ENCODE peak calls at places on chromosomes 12 and 14, in seven cellular contexts. T is uterus; G is right cardiac atrium; C is heart right ventricle; F is effector memory CD4-positive, alpha-beta T cell; U is right atrium auricular region; W is pancreas. X is an unnamed sample.

GRCh38 chr12:120684523-120684932 is 2.4 kb upstream of the MLEC start:
- DNase-seq in C (no peak), F (no peak), U (no peak), T (no peak), G (no peak), W (no peak), X (no peak)

GRCh38 chr12:124395284-124395752 is 100.4 kb downstream of the RFLNA start:
- DNase-seq in G (peak), F (no peak), W (no peak), T (no peak), C (no peak), U (no peak), X (no peak)

GRCh38 chr14:63573579-63573978 is 30.4 kb upstream of the PPP2R5E start:
- DNase-seq in C (no peak), F (no peak), U (no peak), G (no peak), W (no peak), T (no peak), X (no peak)

GRCh38 chr14:57189070-57189469 is 79.6 kb downstream of the EXOC5 start:
- DNase-seq in W (no peak), G (no peak), U (no peak), C (no peak), F (no peak), T (no peak), X (no peak)

GRCh38 chr12:68619541-68619940 is 8.8 kb downstream of the RAP1B start:
- DNase-seq in W (no peak), F (no peak), U (no peak), G (no peak), C (no peak), T (no peak), X (no peak)

GRCh38 chr14:102541771-102542170 is 32.2 kb upstream of the ANKRD9 start:
- DNase-seq in F (no peak), C (no peak), U (no peak), W (no peak), G (no peak), T (no peak), X (no peak)

GRCh38 chr14:58430156-58430555 is 2.6 kb downstream of the KIAA0586 start:
- DNase-seq in T (no peak), G (no peak), C (no peak), F (no peak), W (no peak), U (no peak), X (no peak)

GRCh38 chr12:77064891-77065360 is 443 bp downstream of the E2F7 start:
- DNase-seq in G (peak), F (no peak), C (no peak), T (no peak), W (peak), U (no peak), X (no peak)

GRCh38 chr12:47557401-47557800 is 148.4 kb downstream of the RPAP3 start:
- DNase-seq in F (no peak), C (no peak), T (no peak), G (no peak), U (no peak), W (no peak), X (no peak)

GRCh38 chr14:24613241-24613640 is 3.8 kb upstream of the GZMH start:
- DNase-seq in G (no peak), U (no peak), F (no peak), T (no peak), W (no peak), C (no peak), X (no peak)

GRCh38 chr12:27841392-27841882 is 61.4 kb upstream of the MANSC4 start:
- DNase-seq in U (no peak), C (no peak), W (no peak), T (no peak), F (no peak), G (no peak), X (no peak)

GRCh38 chr14:39446131-39446744 is 14.0 kb upstream of the FBXO33 start:
- DNase-seq in W (no peak), G (no peak), C (no peak), U (no peak), T (no peak), F (no peak), X (no peak)

GRCh38 chr14:76104802-76105355 is 46.8 kb upstream of the GPATCH2L start:
- DNase-seq in T (no peak), G (no peak), U (no peak), F (no peak), W (no peak), C (no peak), X (no peak)

GRCh38 chr12:47079894-47080724 is at the start of gene AMIGO2:
- DNase-seq in C (peak), F (peak), G (peak), U (peak), T (peak), W (peak), X (peak)

GRCh38 chr12:75784591-75784990 is 247.0 kb downstream of the PHLDA1 start:
- DNase-seq in T (no peak), F (no peak), U (no peak), W (peak), G (peak), C (peak), X (no peak)

GRCh38 chr12:121964813-121965643 is 46.6 kb downstream of the CFAP251 start:
- DNase-seq in W (no peak), T (no peak), U (no peak), F (no peak), G (no peak), C (no peak), X (no peak)

GRCh38 chr14:74503256-74503972 is 9.8 kb downstream of the ISCA2 start:
- DNase-seq in W (no peak), F (no peak), U (no peak), T (peak), C (no peak), G (peak), X (no peak)

GRCh38 chr14:66076166-66076565 is 410.0 kb upstream of the CCDC196 start:
- DNase-seq in F (no peak), C (no peak), G (no peak), U (no peak), T (no peak), W (no peak), X (no peak)

GRCh38 chr14:76767681-76768055 is 6.4 kb downstream of the VASH1 start:
- DNase-seq in W (no peak), G (no peak), U (peak), T (peak), F (no peak), C (no peak), X (peak)

GRCh38 chr12:91113621-91114020 is 2.3 kb upstream of the LUM start:
- DNase-seq in G (no peak), T (no peak), F (no peak), W (no peak), C (no peak), U (no peak), X (no peak)

GRCh38 chr12:49537709-49538601 is 875 bp upstream of the KCNH3 start:
- DNase-seq in G (no peak), U (no peak), F (no peak), C (no peak), W (peak), T (no peak), X (peak)

GRCh38 chr12:92561543-92561899 is 141.3 kb upstream of the PLEKHG7 start:
- DNase-seq in F (no peak), G (no peak), U (peak), C (peak), T (no peak), W (no peak), X (no peak)

GRCh38 chr14:53273671-53274072 is 120.5 kb upstream of the DDHD1 start:
- DNase-seq in F (no peak), W (no peak), U (no peak), T (peak), G (peak), C (peak), X (no peak)

GRCh38 chr12:27667540-27667939 is 28.7 kb upstream of the REP15 start:
- DNase-seq in W (no peak), G (no peak), T (no peak), F (no peak), C (no peak), U (no peak), X (peak)

GRCh38 chr12:68435238-68435637 is 103.1 kb upstream of the MDM1 start:
- DNase-seq in G (no peak), C (no peak), W (no peak), U (no peak), T (no peak), F (no peak), X (no peak)

GRCh38 chr14:81686512-81686911 is 152.9 kb upstream of the SEL1L start:
- DNase-seq in F (no peak), C (no peak), T (no peak), W (no peak), G (no peak), U (no peak), X (no peak)

GRCh38 chr12:80504389-80505153 is 60.5 kb downstream of the PTPRQ start:
- DNase-seq in G (no peak), T (no peak), U (no peak), C (no peak), W (no peak), F (no peak), X (no peak)

GRCh38 chr14:85752179-85752578 is 222.2 kb downstream of the FLRT2 start:
- DNase-seq in F (no peak), G (no peak), W (no peak), U (no peak), C (no peak), T (no peak), X (no peak)

GRCh38 chr14:89402363-89402762 is 14.7 kb downstream of the FOXN3 start:
- DNase-seq in G (no peak), C (no peak), F (no peak), U (no peak), T (no peak), W (no peak), X (no peak)

GRCh38 chr12:116726749-116727148 is 11.1 kb downstream of the SPRING1 start:
- DNase-seq in F (no peak), G (no peak), C (no peak), W (no peak), T (no peak), U (no peak), X (no peak)

GRCh38 chr14:97177016-97177415 is 379.8 kb downstream of the VRK1 start:
- DNase-seq in F (no peak), U (no peak), G (no peak), C (no peak), T (no peak), W (no peak), X (no peak)

DNA sequence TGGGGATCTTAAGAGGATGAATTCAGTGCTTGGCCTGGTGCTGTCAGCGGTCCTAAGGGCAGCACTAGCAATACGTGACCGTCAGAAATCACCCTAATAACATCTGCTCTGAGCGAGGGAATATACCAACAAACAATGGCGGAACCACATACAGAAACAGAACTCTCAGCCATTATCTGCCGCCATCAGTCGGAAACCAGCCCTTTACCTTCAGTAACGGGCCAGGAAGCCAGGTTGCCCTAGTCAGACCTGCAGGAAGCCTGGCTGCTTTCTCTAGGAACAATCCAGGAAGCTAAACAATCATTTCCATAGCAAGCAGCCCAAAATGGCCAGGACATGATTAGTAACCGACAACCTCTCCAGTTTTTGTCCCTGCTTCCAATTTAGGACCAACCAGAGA is 5.6 kb downstream of the CDCA4 start:
- DNase-seq in T (no peak), U (no peak), W (no peak), F (peak), G (no peak), C (no peak), X (no peak)
- H3K27ac ChIP-seq in T (no peak), U (no peak), W (no peak), F (peak), G (no peak), C (no peak), X (no peak)

GRCh38 chr12:93880853-93881522 is 203.8 kb downstream of the CRADD start:
- DNase-seq in C (no peak), T (no peak), W (no peak), G (no peak), U (peak), F (no peak), X (no peak)
- H3K27ac ChIP-seq in C (no peak), T (no peak), W (no peak), G (no peak), U (no peak), F (peak), X (no peak)

GRCh38 chr12:110289021-110289710 is 8.1 kb downstream of the ATP2A2 start:
- DNase-seq in W (no peak), U (no peak), G (no peak), C (no peak), T (no peak), F (no peak), X (no peak)
- H3K27ac ChIP-seq in W (no peak), U (peak), G (peak), C (peak), T (peak), F (no peak), X (peak)

DNA sequence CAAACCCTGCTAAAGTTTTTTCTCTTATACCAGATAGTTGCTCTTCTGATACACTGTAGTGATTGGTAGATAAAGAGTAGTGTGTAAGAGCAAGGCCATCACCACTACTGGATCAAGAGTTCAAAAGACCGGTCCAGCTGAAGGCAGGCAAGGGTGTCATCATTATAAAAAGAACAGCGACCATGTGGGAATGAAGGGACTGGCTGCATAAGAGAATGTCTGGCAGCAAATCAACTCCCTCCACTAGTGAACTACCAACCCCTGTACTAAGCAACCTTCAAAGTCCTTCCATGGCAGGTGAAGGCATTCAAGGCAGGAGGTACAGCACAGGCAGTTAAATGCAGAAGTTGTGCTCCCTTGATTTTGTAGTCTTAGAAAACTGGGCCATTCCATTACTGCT is 53.5 kb downstream of the EGLN3 start:
- DNase-seq in W (no peak), F (no peak), T (no peak), C (no peak), G (no peak), U (no peak), X (no peak)
- H3K27ac ChIP-seq in W (no peak), F (no peak), T (no peak), C (peak), G (no peak), U (no peak), X (no peak)

X was measured in coronary artery.